ENCODE peak calls at places on chromosome 3, in five cellular contexts. U, M, N, T and P are unnamed samples.

GRCh38 chr3:58285334-58285733 is 20.7 kb upstream of the RPP14 start:
- DNase-seq in M (no peak), T (no peak), U (no peak), N (no peak), P (no peak)

GRCh38 chr3:140007081-140007480 is 72.1 kb downstream of the CLSTN2 start:
- DNase-seq in T (no peak), M (no peak), U (no peak), N (no peak), P (no peak)

GRCh38 chr3:138786788-138787276 is 47.9 kb downstream of the PIK3CB start:
- DNase-seq in M (peak), T (peak), U (peak), N (no peak), P (peak)

GRCh38 chr3:10305331-10305902 is 12.7 kb upstream of the GHRL start:
- DNase-seq in U (no peak), M (no peak), T (no peak), N (no peak), P (no peak)

GRCh38 chr3:174957081-174957480 is 97.9 kb downstream of the NAALADL2 start:
- DNase-seq in T (no peak), U (peak), M (no peak), N (no peak), P (peak)

GRCh38 chr3:127536818-127537810 is 53.4 kb downstream of the TPRA1 start:
- DNase-seq in M (no peak), T (no peak), U (no peak), N (no peak), P (no peak)

GRCh38 chr3:133506215-133506901 is 67.1 kb upstream of the CDV3 start:
- DNase-seq in N (no peak), M (no peak), T (no peak), U (no peak), P (no peak)

GRCh38 chr3:175535351-175535750 is 676.2 kb downstream of the NAALADL2 start:
- DNase-seq in M (no peak), T (no peak), N (no peak), U (no peak), P (no peak)

GRCh38 chr3:174986685-174987084 is 127.6 kb downstream of the NAALADL2 start:
- DNase-seq in N (no peak), U (peak), T (peak), M (peak), P (peak)

GRCh38 chr3:55675478-55675877 is 188.4 kb upstream of the WNT5A start:
- DNase-seq in M (no peak), T (no peak), U (no peak), N (no peak), P (no peak)

GRCh38 chr3:66500575-66501482 is at the start of gene LRIG1:
- DNase-seq in M (peak), N (peak), U (peak), T (peak), P (peak)

GRCh38 chr3:38579146-38579545 is 70.3 kb downstream of the SCN5A start:
- DNase-seq in T (peak), N (peak), U (no peak), M (no peak), P (peak)

GRCh38 chr3:126087552-126088175 is 3.7 kb upstream of the SLC41A3 start:
- DNase-seq in M (no peak), T (no peak), N (no peak), U (no peak), P (no peak)

GRCh38 chr3:196563721-196564225 is 4.6 kb downstream of the WDR53 start:
- DNase-seq in U (peak), M (no peak), T (peak), N (no peak), P (peak)

GRCh38 chr3:98763814-98764691 is 913 bp downstream of the ST3GAL6 start:
- DNase-seq in N (no peak), U (no peak), T (peak), M (peak), P (peak)

GRCh38 chr3:148002705-148003205 is 593.6 kb downstream of the ZIC1 start:
- DNase-seq in N (no peak), U (no peak), M (no peak), T (no peak), P (no peak)